ENCODE peak calls at places on chromosomes 3 and 15, in seven cellular contexts. B, E, D, I, H, T and X are unnamed samples.

GRCh38 chr15:38254065-38254883 is 1.6 kb downstream of the SPRED1 start:
- DNase-seq in B (peak), E (no peak), D (no peak), I (peak), H (no peak), T (peak), X (peak)

GRCh38 chr15:94666553-94666952 is 435.2 kb downstream of the MCTP2 start:
- DNase-seq in B (no peak), E (no peak), D (no peak), I (no peak), H (no peak), T (no peak), X (no peak)

GRCh38 chr3:150662410-150663200 is 41.1 kb downstream of the ERICH6 start:
- DNase-seq in B (no peak), E (no peak), D (no peak), I (no peak), H (no peak), T (no peak), X (no peak)

GRCh38 chr15:69300129-69300588 is 1.4 kb downstream of the PAQR5 start:
- DNase-seq in B (no peak), E (no peak), D (no peak), I (no peak), H (no peak), T (no peak), X (no peak)

GRCh38 chr3:38698061-38698460 is 48.6 kb upstream of the SCN5A start:
- DNase-seq in B (no peak), E (no peak), D (no peak), I (no peak), H (no peak), T (no peak), X (no peak)

GRCh38 chr3:25945366-25945765 is 155.5 kb downstream of the OXSM start:
- DNase-seq in B (no peak), E (no peak), D (no peak), I (no peak), H (no peak), T (no peak), X (no peak)

GRCh38 chr15:68409736-68410370 is 22.1 kb downstream of the ITGA11 start:
- DNase-seq in B (no peak), E (no peak), D (peak), I (peak), H (no peak), T (no peak), X (peak)

GRCh38 chr3:184384856-184385422 is 5.1 kb downstream of the CHRD start:
- DNase-seq in B (no peak), E (no peak), D (no peak), I (no peak), H (no peak), T (no peak), X (no peak)

GRCh38 chr3:110343376-110343775 is 728.2 kb upstream of the NECTIN3 start:
- DNase-seq in B (peak), E (no peak), D (no peak), I (no peak), H (no peak), T (no peak), X (no peak)

GRCh38 chr3:41159581-41160189 is 39.6 kb upstream of the CTNNB1 start:
- DNase-seq in B (no peak), E (no peak), D (no peak), I (no peak), H (no peak), T (no peak), X (no peak)

GRCh38 chr3:72149645-72150044 is 364.7 kb upstream of the PROK2 start:
- DNase-seq in B (no peak), E (no peak), D (no peak), I (no peak), H (no peak), T (no peak), X (no peak)

GRCh38 chr3:72145506-72146380 is 360.8 kb upstream of the PROK2 start:
- DNase-seq in B (peak), E (no peak), D (peak), I (no peak), H (no peak), T (no peak), X (no peak)

GRCh38 chr3:72150634-72151412 is 365.9 kb upstream of the PROK2 start:
- DNase-seq in B (no peak), E (no peak), D (no peak), I (no peak), H (no peak), T (peak), X (no peak)

GRCh38 chr3:72144773-72145505 is 360.0 kb upstream of the PROK2 start:
- DNase-seq in B (no peak), E (no peak), D (no peak), I (no peak), H (peak), T (no peak), X (no peak)

DNA sequence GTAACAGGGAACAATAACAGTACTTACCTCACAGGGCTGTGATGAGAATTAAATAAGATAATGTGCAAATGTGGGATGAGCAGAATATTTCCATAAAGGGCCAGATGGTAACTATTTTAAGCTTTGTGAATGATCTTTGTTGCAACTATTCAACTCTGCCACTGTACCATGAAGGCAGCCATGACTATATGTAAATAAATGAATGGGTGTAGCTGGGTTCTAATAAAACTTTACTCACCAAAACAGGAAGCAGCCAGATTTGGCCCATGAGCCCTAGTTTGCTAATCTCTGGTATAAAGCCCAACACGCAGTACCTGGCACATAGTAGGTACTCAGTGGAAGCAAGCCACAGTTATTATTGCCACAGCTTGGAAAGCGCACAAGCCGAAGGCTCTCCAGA is 362.7 kb upstream of the PROK2 start:
- DNase-seq in B (no peak), E (no peak), D (no peak), I (no peak), H (no peak), T (no peak), X (no peak)
- TF ChIP-seq CTCF in B (no peak), E (no peak), D (no peak), I (no peak), H (no peak), T (no peak), X (no peak)

GRCh38 chr3:33064929-33065328 is 32.0 kb downstream of the GLB1 start:
- DNase-seq in B (no peak), E (no peak), D (no peak), I (no peak), H (no peak), T (no peak), X (no peak)
- TF ChIP-seq CTCF in B (no peak), E (no peak), D (no peak), I (no peak), H (peak), T (no peak), X (peak)

GRCh38 chr3:45330500-45331295 is 57.7 kb upstream of the LARS2 start:
- DNase-seq in B (no peak), E (no peak), D (no peak), I (no peak), H (no peak), T (no peak), X (no peak)

GRCh38 chr3:45332493-45332892 is 55.9 kb upstream of the LARS2 start:
- DNase-seq in B (no peak), E (no peak), D (no peak), I (no peak), H (no peak), T (no peak), X (no peak)

GRCh38 chr3:45332901-45333407 is 55.4 kb upstream of the LARS2 start:
- DNase-seq in B (no peak), E (no peak), D (no peak), I (no peak), H (no peak), T (no peak), X (no peak)

GRCh38 chr3:45329779-45330305 is 58.5 kb upstream of the LARS2 start:
- DNase-seq in B (no peak), E (no peak), D (no peak), I (no peak), H (no peak), T (no peak), X (no peak)

DNA sequence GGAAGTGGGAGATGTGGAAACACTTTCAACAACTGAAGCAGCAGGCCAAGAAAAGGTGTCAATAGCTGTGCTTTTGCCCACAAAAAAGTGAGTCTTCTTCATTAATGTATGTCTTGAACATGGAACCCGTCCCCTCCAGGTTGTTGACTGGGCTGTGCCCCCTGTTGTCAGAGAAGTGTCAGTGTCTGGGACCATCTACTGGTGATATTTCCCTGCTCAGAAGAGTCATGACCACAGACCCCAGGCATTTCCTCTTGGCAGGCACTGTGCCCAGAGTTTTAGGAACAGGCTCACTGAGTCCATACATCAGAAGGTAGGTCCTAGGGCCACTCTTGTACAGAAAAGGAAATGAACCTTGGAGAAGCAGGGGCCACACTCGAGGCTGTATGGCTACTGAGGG is 54.8 kb upstream of the LARS2 start:
- DNase-seq in B (peak), E (no peak), D (no peak), I (no peak), H (no peak), T (no peak), X (no peak)
- TF ChIP-seq CTCF in B (peak), E (no peak), D (no peak), I (no peak), H (no peak), T (no peak), X (no peak)

GRCh38 chr3:39990532-39990931 is 181.1 kb downstream of the MYRIP start:
- DNase-seq in B (peak), E (no peak), D (no peak), I (no peak), H (no peak), T (no peak), X (no peak)
- TF ChIP-seq CTCF in B (peak), E (peak), D (no peak), I (no peak), H (peak), T (peak), X (peak)

DNA sequence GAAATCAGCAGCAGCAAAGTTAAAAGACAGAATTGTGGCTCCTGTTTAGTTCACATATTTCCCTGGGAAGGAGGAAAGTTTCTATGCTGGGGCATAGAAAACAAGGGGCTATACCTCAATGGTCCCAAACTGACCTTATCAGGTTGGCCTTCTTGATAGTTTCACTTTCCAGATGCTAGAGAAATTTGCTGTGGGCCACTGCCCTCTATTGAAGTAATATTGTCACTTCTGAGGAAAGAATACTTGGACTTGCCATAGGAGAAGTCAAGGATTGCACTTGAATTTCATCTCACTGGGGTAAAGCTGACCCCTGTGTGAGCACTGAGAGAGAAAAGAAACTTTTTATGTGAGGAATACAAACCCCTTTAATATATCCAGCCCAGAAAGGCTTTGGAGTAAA is 49.3 kb upstream of the XCR1 start:
- DNase-seq in B (peak), E (no peak), D (no peak), I (no peak), H (no peak), T (no peak), X (no peak)
- TF ChIP-seq CTCF in B (peak), E (peak), D (no peak), I (no peak), H (peak), T (no peak), X (peak)

GRCh38 chr3:107738486-107739183 is 215.9 kb downstream of the BBX start:
- DNase-seq in B (no peak), E (no peak), D (no peak), I (no peak), H (no peak), T (no peak), X (no peak)
- TF ChIP-seq CTCF in B (no peak), E (no peak), D (no peak), I (no peak), H (no peak), T (no peak), X (no peak)

GRCh38 chr3:136038668-136039067 is 73.1 kb downstream of the PPP2R3A start:
- DNase-seq in B (no peak), E (no peak), D (no peak), I (no peak), H (no peak), T (no peak), X (no peak)
- TF ChIP-seq CTCF in B (no peak), E (no peak), D (no peak), I (no peak), H (no peak), T (no peak), X (no peak)

GRCh38 chr15:72835289-72835890 is 51.8 kb upstream of the ADPGK start:
- DNase-seq in B (no peak), E (no peak), D (no peak), I (no peak), H (no peak), T (no peak), X (no peak)
- TF ChIP-seq CTCF in B (peak), E (peak), D (no peak), I (no peak), H (peak), T (no peak), X (peak)